ENCODE peak calls at places on chromosome 21, in eight cellular contexts. One of them, this sample, is unnamed. For H3K27me3, the result is how much of the 10 kb centered on the place peaks cover.

GRCh38 chr21:31204801-31205200 is 139.3 kb downstream of the TIAM1 start:
- DNase-seq in cardiac muscle cell: peak
- DNase-seq in esophagus squamous epithelium: no peak
- DNase-seq in neural progenitor cell: no peak
- DNase-seq in ovary: no peak
- DNase-seq in Peyer's patch: no peak
- DNase-seq in pancreas: no peak
- DNase-seq in lung: no peak
- DNase-seq in this sample: no peak

GRCh38 chr21:31509108-31510017 is 150.1 kb upstream of the SOD1 start:
- DNase-seq in cardiac muscle cell: no peak
- DNase-seq in esophagus squamous epithelium: no peak
- DNase-seq in neural progenitor cell: peak
- DNase-seq in ovary: no peak
- DNase-seq in Peyer's patch: peak
- DNase-seq in pancreas: no peak
- DNase-seq in lung: no peak
- DNase-seq in this sample: peak

GRCh38 chr21:33541105-33541711 is 709 bp downstream of the GART start:
- DNase-seq in cardiac muscle cell: no peak
- DNase-seq in esophagus squamous epithelium: no peak
- DNase-seq in neural progenitor cell: peak
- DNase-seq in ovary: peak
- DNase-seq in Peyer's patch: no peak
- DNase-seq in pancreas: no peak
- DNase-seq in lung: no peak
- DNase-seq in this sample: no peak

GRCh38 chr21:25701529-25701928 is 33.2 kb downstream of the ATP5PF start:
- DNase-seq in cardiac muscle cell: no peak
- DNase-seq in esophagus squamous epithelium: no peak
- DNase-seq in neural progenitor cell: no peak
- DNase-seq in ovary: no peak
- DNase-seq in Peyer's patch: no peak
- DNase-seq in pancreas: no peak
- DNase-seq in lung: no peak
- DNase-seq in this sample: no peak

GRCh38 chr21:14686466-14687276 is 140.6 kb upstream of the SAMSN1 start:
- DNase-seq in cardiac muscle cell: no peak
- DNase-seq in esophagus squamous epithelium: no peak
- DNase-seq in neural progenitor cell: no peak
- DNase-seq in ovary: no peak
- DNase-seq in Peyer's patch: peak
- DNase-seq in pancreas: no peak
- DNase-seq in lung: no peak
- DNase-seq in this sample: no peak

GRCh38 chr21:16535100-16535418 is 805.3 kb downstream of the USP25 start:
- DNase-seq in cardiac muscle cell: no peak
- DNase-seq in esophagus squamous epithelium: no peak
- DNase-seq in neural progenitor cell: peak
- DNase-seq in ovary: peak
- DNase-seq in Peyer's patch: no peak
- DNase-seq in pancreas: peak
- DNase-seq in lung: peak
- DNase-seq in this sample: peak

GRCh38 chr21:39564200-39564599 is 48.5 kb upstream of the B3GALT5 start:
- DNase-seq in cardiac muscle cell: no peak
- DNase-seq in esophagus squamous epithelium: no peak
- DNase-seq in neural progenitor cell: no peak
- DNase-seq in ovary: no peak
- DNase-seq in Peyer's patch: no peak
- DNase-seq in pancreas: peak
- DNase-seq in lung: no peak
- DNase-seq in this sample: peak

GRCh38 chr21:38499296-38499695 is 1.0 kb upstream of the ERG start:
- DNase-seq in cardiac muscle cell: no peak
- DNase-seq in esophagus squamous epithelium: no peak
- DNase-seq in neural progenitor cell: no peak
- DNase-seq in ovary: no peak
- DNase-seq in Peyer's patch: no peak
- DNase-seq in pancreas: no peak
- DNase-seq in lung: no peak
- DNase-seq in this sample: no peak

GRCh38 chr21:16084776-16085364 is 355.1 kb downstream of the USP25 start:
- DNase-seq in cardiac muscle cell: no peak
- DNase-seq in esophagus squamous epithelium: no peak
- DNase-seq in neural progenitor cell: no peak
- DNase-seq in ovary: no peak
- DNase-seq in Peyer's patch: no peak
- DNase-seq in pancreas: no peak
- DNase-seq in lung: no peak
- DNase-seq in this sample: peak

GRCh38 chr21:15122241-15122640 is 57.4 kb upstream of the NRIP1 start:
- DNase-seq in cardiac muscle cell: no peak
- DNase-seq in esophagus squamous epithelium: no peak
- DNase-seq in neural progenitor cell: no peak
- DNase-seq in ovary: no peak
- DNase-seq in Peyer's patch: no peak
- DNase-seq in pancreas: peak
- DNase-seq in lung: no peak
- DNase-seq in this sample: no peak

GRCh38 chr21:46424062-46424591 is 34.6 kb upstream of the DIP2A start:
- DNase-seq in cardiac muscle cell: no peak
- DNase-seq in esophagus squamous epithelium: no peak
- DNase-seq in neural progenitor cell: no peak
- DNase-seq in ovary: no peak
- DNase-seq in Peyer's patch: no peak
- DNase-seq in pancreas: no peak
- DNase-seq in lung: no peak
- DNase-seq in this sample: no peak

GRCh38 chr21:25369524-25370300 is 237.6 kb downstream of the MRPL39 start:
- DNase-seq in cardiac muscle cell: no peak
- DNase-seq in esophagus squamous epithelium: no peak
- DNase-seq in neural progenitor cell: no peak
- DNase-seq in ovary: no peak
- DNase-seq in Peyer's patch: no peak
- DNase-seq in pancreas: no peak
- DNase-seq in lung: no peak
- DNase-seq in this sample: no peak

DNA sequence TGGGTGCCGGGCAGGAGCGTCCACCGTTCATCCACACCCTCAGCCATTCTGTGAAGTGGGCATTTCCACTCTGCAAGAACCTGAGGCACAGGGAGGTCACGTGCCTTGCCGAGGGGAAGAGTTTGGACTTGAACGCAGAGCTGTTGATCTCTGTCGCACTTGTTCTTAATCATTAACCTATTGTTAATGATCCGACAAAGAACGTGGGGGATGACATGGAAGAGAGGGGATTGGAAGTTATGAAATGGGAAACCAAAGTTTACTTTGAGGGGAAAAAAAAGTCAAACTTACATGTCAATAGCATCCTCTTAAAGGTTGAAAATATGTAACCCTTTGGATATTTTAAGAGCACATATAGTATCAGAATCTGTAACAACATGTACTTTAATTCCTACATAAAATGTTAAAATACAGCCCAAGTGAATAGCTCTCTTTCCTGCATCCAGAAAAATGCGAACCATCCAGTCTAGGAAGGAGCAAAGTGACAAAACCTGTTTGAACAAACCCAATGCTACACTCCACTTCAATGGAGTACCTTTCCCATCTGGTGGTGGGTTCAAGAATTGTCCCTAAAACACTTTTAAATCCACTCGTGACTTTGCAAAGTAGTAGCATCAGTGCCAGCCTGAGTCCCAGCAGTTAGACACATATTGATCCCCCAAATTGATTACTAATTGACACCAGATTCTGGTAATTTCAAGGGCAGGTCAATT is 75.5 kb downstream of the SETD4 start:
- DNase-seq in cardiac muscle cell: no peak
- DNase-seq in esophagus squamous epithelium: no peak
- DNase-seq in neural progenitor cell: no peak
- DNase-seq in ovary: no peak
- DNase-seq in Peyer's patch: no peak
- DNase-seq in pancreas: no peak
- DNase-seq in lung: no peak
- DNase-seq in this sample: no peak
- H3K4me3 ChIP-seq in cardiac muscle cell: no peak
- H3K4me3 ChIP-seq in esophagus squamous epithelium: no peak
- H3K4me3 ChIP-seq in neural progenitor cell: no peak
- H3K4me3 ChIP-seq in ovary: no peak
- H3K4me3 ChIP-seq in Peyer's patch: no peak
- H3K4me3 ChIP-seq in pancreas: no peak
- H3K4me3 ChIP-seq in lung: no peak
- H3K4me3 ChIP-seq in this sample: no peak

GRCh38 chr21:41953249-41953830 is 478 bp downstream of the C2CD2 start:
- DNase-seq in cardiac muscle cell: peak
- DNase-seq in esophagus squamous epithelium: no peak
- DNase-seq in neural progenitor cell: peak
- DNase-seq in ovary: peak
- DNase-seq in Peyer's patch: no peak
- DNase-seq in pancreas: peak
- DNase-seq in lung: no peak
- DNase-seq in this sample: no peak
- H3K27me3 ChIP-seq in cardiac muscle cell: under half
- H3K27me3 ChIP-seq in esophagus squamous epithelium: under half
- H3K27me3 ChIP-seq in neural progenitor cell: under half
- H3K27me3 ChIP-seq in ovary: under half
- H3K27me3 ChIP-seq in Peyer's patch: under half
- H3K27me3 ChIP-seq in pancreas: under half
- H3K27me3 ChIP-seq in lung: under half
- H3K27me3 ChIP-seq in this sample: under half

DNA sequence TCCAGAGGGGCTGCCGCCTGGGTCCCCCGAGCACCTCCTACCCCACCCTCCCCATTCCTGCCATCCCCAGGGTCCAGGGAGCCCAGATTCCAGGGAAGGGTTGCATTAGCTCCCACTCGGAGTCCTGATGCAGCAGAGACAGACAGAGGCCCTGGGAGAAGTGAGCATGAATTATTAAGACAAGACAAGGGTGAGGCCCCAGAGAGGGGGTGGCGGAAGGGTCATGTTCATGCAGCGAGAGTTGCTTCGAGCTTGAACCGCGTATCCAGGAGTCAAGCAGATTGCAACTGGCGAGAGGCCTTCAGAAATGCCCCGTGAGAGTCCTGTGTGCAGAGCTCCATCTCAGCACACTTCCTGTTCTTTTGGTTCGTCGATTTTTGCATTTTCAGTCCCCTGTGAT is 14.8 kb downstream of the PDE9A start:
- DNase-seq in cardiac muscle cell: no peak
- DNase-seq in esophagus squamous epithelium: no peak
- DNase-seq in neural progenitor cell: no peak
- DNase-seq in ovary: no peak
- DNase-seq in Peyer's patch: no peak
- DNase-seq in pancreas: no peak
- DNase-seq in lung: no peak
- DNase-seq in this sample: no peak
- H3K4me3 ChIP-seq in cardiac muscle cell: no peak
- H3K4me3 ChIP-seq in esophagus squamous epithelium: peak
- H3K4me3 ChIP-seq in neural progenitor cell: no peak
- H3K4me3 ChIP-seq in ovary: no peak
- H3K4me3 ChIP-seq in Peyer's patch: no peak
- H3K4me3 ChIP-seq in pancreas: no peak
- H3K4me3 ChIP-seq in lung: no peak
- H3K4me3 ChIP-seq in this sample: no peak

DNA sequence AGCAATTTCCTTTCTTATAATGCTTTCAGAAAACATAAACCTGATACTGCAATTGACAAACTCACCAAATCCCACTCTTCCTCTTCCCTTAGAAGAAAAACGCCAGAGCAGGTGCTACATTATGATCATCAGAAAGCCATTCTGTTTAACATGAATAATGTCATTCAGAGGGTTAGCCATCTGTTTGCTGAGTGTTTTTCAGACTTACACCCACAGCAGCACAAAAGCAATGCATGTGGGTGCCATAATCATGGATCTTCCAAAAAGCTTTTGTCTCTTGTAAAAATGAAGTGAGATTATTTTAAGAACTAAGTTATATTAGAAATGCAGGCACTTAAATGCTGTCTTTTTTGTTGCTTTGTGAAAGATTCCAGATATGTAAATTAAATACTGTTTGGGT is 204.6 kb upstream of the TMPRSS15 start:
- DNase-seq in cardiac muscle cell: no peak
- DNase-seq in esophagus squamous epithelium: no peak
- DNase-seq in neural progenitor cell: no peak
- DNase-seq in ovary: no peak
- DNase-seq in Peyer's patch: no peak
- DNase-seq in pancreas: no peak
- DNase-seq in lung: no peak
- DNase-seq in this sample: no peak
- H3K27me3 ChIP-seq in cardiac muscle cell: under half
- H3K27me3 ChIP-seq in esophagus squamous epithelium: under half
- H3K27me3 ChIP-seq in neural progenitor cell: under half
- H3K27me3 ChIP-seq in ovary: under half
- H3K27me3 ChIP-seq in Peyer's patch: under half
- H3K27me3 ChIP-seq in pancreas: under half
- H3K27me3 ChIP-seq in lung: under half
- H3K27me3 ChIP-seq in this sample: under half

GRCh38 chr21:28770867-28771661 is 221.6 kb downstream of the LTN1 start:
- DNase-seq in cardiac muscle cell: no peak
- DNase-seq in esophagus squamous epithelium: no peak
- DNase-seq in neural progenitor cell: no peak
- DNase-seq in ovary: no peak
- DNase-seq in Peyer's patch: no peak
- DNase-seq in pancreas: no peak
- DNase-seq in lung: no peak
- DNase-seq in this sample: no peak

GRCh38 chr21:28773036-28773435 is 219.6 kb downstream of the LTN1 start:
- DNase-seq in cardiac muscle cell: no peak
- DNase-seq in esophagus squamous epithelium: no peak
- DNase-seq in neural progenitor cell: no peak
- DNase-seq in ovary: no peak
- DNase-seq in Peyer's patch: no peak
- DNase-seq in pancreas: no peak
- DNase-seq in lung: no peak
- DNase-seq in this sample: no peak

GRCh38 chr21:28775071-28775470 is 217.6 kb downstream of the LTN1 start:
- DNase-seq in cardiac muscle cell: no peak
- DNase-seq in esophagus squamous epithelium: no peak
- DNase-seq in neural progenitor cell: no peak
- DNase-seq in ovary: no peak
- DNase-seq in Peyer's patch: no peak
- DNase-seq in pancreas: no peak
- DNase-seq in lung: no peak
- DNase-seq in this sample: no peak

GRCh38 chr21:28769683-28770082 is 223.0 kb downstream of the LTN1 start:
- DNase-seq in cardiac muscle cell: no peak
- DNase-seq in esophagus squamous epithelium: no peak
- DNase-seq in neural progenitor cell: no peak
- DNase-seq in ovary: no peak
- DNase-seq in Peyer's patch: no peak
- DNase-seq in pancreas: no peak
- DNase-seq in lung: no peak
- DNase-seq in this sample: no peak

GRCh38 chr21:28771790-28772501 is 220.7 kb downstream of the LTN1 start:
- DNase-seq in cardiac muscle cell: no peak
- DNase-seq in esophagus squamous epithelium: no peak
- DNase-seq in neural progenitor cell: no peak
- DNase-seq in ovary: no peak
- DNase-seq in Peyer's patch: no peak
- DNase-seq in pancreas: no peak
- DNase-seq in lung: no peak
- DNase-seq in this sample: no peak
- H3K4me3 ChIP-seq in cardiac muscle cell: no peak
- H3K4me3 ChIP-seq in esophagus squamous epithelium: peak
- H3K4me3 ChIP-seq in neural progenitor cell: no peak
- H3K4me3 ChIP-seq in ovary: no peak
- H3K4me3 ChIP-seq in Peyer's patch: no peak
- H3K4me3 ChIP-seq in pancreas: no peak
- H3K4me3 ChIP-seq in lung: no peak
- H3K4me3 ChIP-seq in this sample: no peak